ENCODE peak calls at places on chromosomes 16 and 17, in five cellular contexts. One of them, this sample, is unnamed.

GRCh38 chr17:79837888-79838540 is 1.2 kb downstream of the CBX4 start:
- DNase-seq in stimulated activated effector memory CD8-positive, alpha-beta T cell treated with anti-CD3 and anti-CD28 coated beads, Interleukin-12 subunit alpha, Interleukin-12 subunit beta, amount 100 ng/mL, for 72 hours: no peak
- DNase-seq in NCI-H1105: no peak
- DNase-seq in RPMI7951: no peak
- DNase-seq in trophoblast cell: no peak
- DNase-seq in this sample: peak; percentile 80

GRCh38 chr16:24504467-24505345 is 34.7 kb upstream of the RBBP6 start:
- DNase-seq in stimulated activated effector memory CD8-positive, alpha-beta T cell treated with anti-CD3 and anti-CD28 coated beads, Interleukin-12 subunit alpha, Interleukin-12 subunit beta, amount 100 ng/mL, for 72 hours: peak; percentile 45
- DNase-seq in trophoblast cell: peak; percentile 84
- DNase-seq in NCI-H1105: peak; percentile 34
- DNase-seq in RPMI7951: peak; percentile 63
- DNase-seq in this sample: peak; percentile 65

GRCh38 chr17:32518856-32519768 is 32.3 kb downstream of the CDK5R1 start:
- DNase-seq in trophoblast cell: peak; percentile 18
- DNase-seq in RPMI7951: peak; percentile 56
- DNase-seq in stimulated activated effector memory CD8-positive, alpha-beta T cell treated with anti-CD3 and anti-CD28 coated beads, Interleukin-12 subunit alpha, Interleukin-12 subunit beta, amount 100 ng/mL, for 72 hours: no peak
- DNase-seq in NCI-H1105: peak; percentile 83
- DNase-seq in this sample: peak; percentile 71

GRCh38 chr16:80948886-80949502 is 57.7 kb downstream of the CMC2 start:
- DNase-seq in RPMI7951: peak; percentile 24
- DNase-seq in stimulated activated effector memory CD8-positive, alpha-beta T cell treated with anti-CD3 and anti-CD28 coated beads, Interleukin-12 subunit alpha, Interleukin-12 subunit beta, amount 100 ng/mL, for 72 hours: peak; percentile 28
- DNase-seq in NCI-H1105: no peak
- DNase-seq in trophoblast cell: peak; percentile 65
- DNase-seq in this sample: peak; percentile 39

GRCh38 chr17:28811594-28812135 is 30.9 kb downstream of the FAM222B start:
- DNase-seq in NCI-H1105: peak; percentile 11
- DNase-seq in stimulated activated effector memory CD8-positive, alpha-beta T cell treated with anti-CD3 and anti-CD28 coated beads, Interleukin-12 subunit alpha, Interleukin-12 subunit beta, amount 100 ng/mL, for 72 hours: no peak
- DNase-seq in trophoblast cell: no peak
- DNase-seq in RPMI7951: peak; percentile 9
- DNase-seq in this sample: no peak

GRCh38 chr16:83851473-83851872 is 43.7 kb downstream of the HSBP1 start:
- DNase-seq in stimulated activated effector memory CD8-positive, alpha-beta T cell treated with anti-CD3 and anti-CD28 coated beads, Interleukin-12 subunit alpha, Interleukin-12 subunit beta, amount 100 ng/mL, for 72 hours: no peak
- DNase-seq in RPMI7951: no peak
- DNase-seq in NCI-H1105: no peak
- DNase-seq in trophoblast cell: no peak
- DNase-seq in this sample: no peak

GRCh38 chr17:19250421-19251141 is 13.4 kb downstream of the EPN2 start:
- DNase-seq in stimulated activated effector memory CD8-positive, alpha-beta T cell treated with anti-CD3 and anti-CD28 coated beads, Interleukin-12 subunit alpha, Interleukin-12 subunit beta, amount 100 ng/mL, for 72 hours: no peak
- DNase-seq in RPMI7951: no peak
- DNase-seq in NCI-H1105: no peak
- DNase-seq in trophoblast cell: no peak
- DNase-seq in this sample: no peak

GRCh38 chr16:35391328-35391727 is 1931.9 kb downstream of the TP53TG3F start:
- DNase-seq in RPMI7951: peak; percentile 11
- DNase-seq in stimulated activated effector memory CD8-positive, alpha-beta T cell treated with anti-CD3 and anti-CD28 coated beads, Interleukin-12 subunit alpha, Interleukin-12 subunit beta, amount 100 ng/mL, for 72 hours: no peak
- DNase-seq in NCI-H1105: peak; percentile 10
- DNase-seq in trophoblast cell: peak; percentile 54
- DNase-seq in this sample: peak; percentile 22

GRCh38 chr17:37797206-37797605 is 52.3 kb upstream of the HNF1B start:
- DNase-seq in NCI-H1105: no peak
- DNase-seq in stimulated activated effector memory CD8-positive, alpha-beta T cell treated with anti-CD3 and anti-CD28 coated beads, Interleukin-12 subunit alpha, Interleukin-12 subunit beta, amount 100 ng/mL, for 72 hours: no peak
- DNase-seq in RPMI7951: no peak
- DNase-seq in trophoblast cell: no peak
- DNase-seq in this sample: no peak

GRCh38 chr17:951388-952132 is 28.0 kb downstream of the NXN start:
- DNase-seq in RPMI7951: peak; percentile 83
- DNase-seq in trophoblast cell: no peak
- DNase-seq in stimulated activated effector memory CD8-positive, alpha-beta T cell treated with anti-CD3 and anti-CD28 coated beads, Interleukin-12 subunit alpha, Interleukin-12 subunit beta, amount 100 ng/mL, for 72 hours: no peak
- DNase-seq in NCI-H1105: no peak
- DNase-seq in this sample: no peak

This sample was measured in erythroblast.